ENCODE peak calls at places on chromosomes 6 and 20, in five cellular contexts. T, V, A, W and D are unnamed samples.

GRCh38 chr6:29850011-29850553 is 22.5 kb downstream of the HLA-G start:
- DNase-seq in T (peak; percentile 18), W (peak; percentile 53), A (no peak), V (no peak), D (no peak)

GRCh38 chr20:40607927-40608326 is 81.1 kb downstream of the MAFB start:
- DNase-seq in W (no peak), A (no peak), T (no peak), V (no peak), D (no peak)

GRCh38 chr20:25199473-25200265 is 4.2 kb downstream of the ENTPD6 start:
- DNase-seq in T (no peak), A (no peak), V (no peak), W (no peak), D (no peak)

GRCh38 chr6:54801244-54801643 is 45.3 kb upstream of the FAM83B start:
- DNase-seq in T (no peak), W (no peak), A (no peak), V (no peak), D (no peak)

GRCh38 chr20:35604444-35604750 is 11.2 kb upstream of the SPAG4 start:
- DNase-seq in V (no peak), W (peak; percentile 88), T (no peak), A (no peak), D (no peak)

GRCh38 chr6:157631388-157631787 is 191.7 kb upstream of the SNX9 start:
- DNase-seq in T (peak; percentile 7), A (no peak), V (peak; percentile 23), W (no peak), D (no peak)

GRCh38 chr6:98946877-98947410 is 802 bp downstream of the FBXL4 start:
- DNase-seq in T (peak; percentile 26), V (peak; percentile 38), A (no peak), W (no peak), D (no peak)

GRCh38 chr6:15864033-15864707 is 201.3 kb upstream of the DTNBP1 start:
- DNase-seq in A (no peak), W (no peak), V (no peak), T (peak; percentile 39), D (no peak)

GRCh38 chr20:33693741-33694645 is 7.8 kb upstream of the E2F1 start:
- DNase-seq in A (no peak), T (no peak), W (peak; percentile 30), V (no peak), D (no peak)

GRCh38 chr20:58854638-58855471 is 2.3 kb downstream of the GNAS start:
- DNase-seq in V (no peak), W (peak; percentile 34), A (no peak), T (no peak), D (no peak)

GRCh38 chr6:150201791-150202329 is 59.0 kb downstream of the PPP1R14C start:
- DNase-seq in W (no peak), V (no peak), A (no peak), T (no peak), D (no peak)

GRCh38 chr6:71468841-71469750 is 180.5 kb downstream of the OGFRL1 start:
- DNase-seq in T (peak; percentile 94), A (peak; percentile 90), W (no peak), V (peak; percentile 88), D (no peak)

GRCh38 chr6:56241106-56241812 is 6.1 kb downstream of the COL21A1 start:
- DNase-seq in W (no peak), A (no peak), T (no peak), V (no peak), D (no peak)

GRCh38 chr6:3341467-3341866 is 82.7 kb downstream of the PSMG4 start:
- DNase-seq in V (peak; percentile 89), A (peak; percentile 74), T (peak; percentile 98), W (no peak), D (no peak)

GRCh38 chr20:48897298-48898044 is 24.0 kb upstream of the ARFGEF2 start:
- DNase-seq in T (peak; percentile 80), A (peak; percentile 55), V (peak; percentile 79), W (no peak), D (no peak)